ENCODE peak calls at places on chromosome 7, in eight cellular contexts. J, M, U, W, T, Q, A and R are unnamed samples.
A peak's percentile ranks its signal among the peaks of the same experiment; 100 is the strongest.

GRCh38 chr7:48074231-48074654 is 14.8 kb upstream of the UPP1 start:
- DNase-seq in J (peak; percentile 32), M (no peak), U (no peak), W (no peak), T (no peak), Q (no peak), A (no peak), R (no peak)

GRCh38 chr7:158228986-158229385 is 358.6 kb downstream of the PTPRN2 start:
- DNase-seq in J (no peak), M (no peak), U (no peak), W (no peak), T (no peak), Q (no peak), A (no peak), R (no peak)

GRCh38 chr7:7681191-7681935 is 37.0 kb downstream of the RPA3 start:
- DNase-seq in J (peak; percentile 61), M (peak; percentile 82), U (no peak), W (no peak), T (peak; percentile 82), Q (no peak), A (peak; percentile 61), R (no peak)

GRCh38 chr7:4246536-4246935 is 435.6 kb upstream of the FOXK1 start:
- DNase-seq in J (no peak), M (no peak), U (no peak), W (no peak), T (no peak), Q (no peak), A (no peak), R (no peak)

GRCh38 chr7:117544061-117544460 is 64.2 kb downstream of the CFTR start:
- DNase-seq in J (no peak), M (no peak), U (no peak), W (no peak), T (no peak), Q (no peak), A (no peak), R (no peak)

GRCh38 chr7:82373890-82374289 is 69.7 kb downstream of the CACNA2D1 start:
- DNase-seq in J (no peak), M (no peak), U (no peak), W (no peak), T (no peak), Q (no peak), A (no peak), R (no peak)

GRCh38 chr7:152395115-152395514 is 40.7 kb downstream of the KMT2C start:
- DNase-seq in J (peak; percentile 82), M (peak; percentile 70), U (no peak), W (peak; percentile 20), T (peak; percentile 84), Q (no peak), A (no peak), R (no peak)

GRCh38 chr7:1533569-1534329 is 3.2 kb downstream of the MAFK start:
- DNase-seq in J (peak; percentile 95), M (peak; percentile 80), U (no peak), W (peak; percentile 56), T (peak; percentile 92), Q (no peak), A (peak; percentile 40), R (no peak)

GRCh38 chr7:8151161-8151560 is 110.8 kb downstream of the ICA1 start:
- DNase-seq in J (no peak), M (no peak), U (no peak), W (no peak), T (no peak), Q (no peak), A (no peak), R (no peak)

GRCh38 chr7:22607180-22607579 is 107.2 kb upstream of the STEAP1B start:
- DNase-seq in J (peak; percentile 73), M (peak; percentile 67), U (no peak), W (no peak), T (no peak), Q (no peak), A (no peak), R (no peak)

GRCh38 chr7:130070900-130071622 is 727 bp downstream of the KLHDC10 start:
- DNase-seq in J (no peak), M (no peak), U (no peak), W (no peak), T (no peak), Q (no peak), A (no peak), R (no peak)

GRCh38 chr7:142925413-142925812 is 8.1 kb downstream of the TRPV5 start:
- DNase-seq in J (no peak), M (no peak), U (no peak), W (no peak), T (no peak), Q (no peak), A (no peak), R (no peak)
- TF ChIP-seq CTCF in J (no peak), M (no peak), U (peak; percentile 31), W (no peak), T (peak; percentile 1), Q (no peak), A (no peak), R (peak; percentile 33)

GRCh38 chr7:77571791-77572190 is 34.7 kb downstream of the PTPN12 start:
- DNase-seq in J (no peak), M (no peak), U (no peak), W (no peak), T (no peak), Q (no peak), A (no peak), R (no peak)

GRCh38 chr7:77565917-77566316 is 28.8 kb downstream of the PTPN12 start:
- DNase-seq in J (peak; percentile 85), M (peak; percentile 82), U (no peak), W (no peak), T (peak; percentile 87), Q (no peak), A (no peak), R (no peak)

GRCh38 chr7:77569514-77570232 is 32.6 kb downstream of the PTPN12 start:
- DNase-seq in J (peak; percentile 44), M (no peak), U (no peak), W (no peak), T (peak; percentile 49), Q (no peak), A (no peak), R (no peak)

GRCh38 chr7:77566421-77566820 is 29.3 kb downstream of the PTPN12 start:
- DNase-seq in J (no peak), M (no peak), U (no peak), W (no peak), T (no peak), Q (no peak), A (no peak), R (no peak)

DNA sequence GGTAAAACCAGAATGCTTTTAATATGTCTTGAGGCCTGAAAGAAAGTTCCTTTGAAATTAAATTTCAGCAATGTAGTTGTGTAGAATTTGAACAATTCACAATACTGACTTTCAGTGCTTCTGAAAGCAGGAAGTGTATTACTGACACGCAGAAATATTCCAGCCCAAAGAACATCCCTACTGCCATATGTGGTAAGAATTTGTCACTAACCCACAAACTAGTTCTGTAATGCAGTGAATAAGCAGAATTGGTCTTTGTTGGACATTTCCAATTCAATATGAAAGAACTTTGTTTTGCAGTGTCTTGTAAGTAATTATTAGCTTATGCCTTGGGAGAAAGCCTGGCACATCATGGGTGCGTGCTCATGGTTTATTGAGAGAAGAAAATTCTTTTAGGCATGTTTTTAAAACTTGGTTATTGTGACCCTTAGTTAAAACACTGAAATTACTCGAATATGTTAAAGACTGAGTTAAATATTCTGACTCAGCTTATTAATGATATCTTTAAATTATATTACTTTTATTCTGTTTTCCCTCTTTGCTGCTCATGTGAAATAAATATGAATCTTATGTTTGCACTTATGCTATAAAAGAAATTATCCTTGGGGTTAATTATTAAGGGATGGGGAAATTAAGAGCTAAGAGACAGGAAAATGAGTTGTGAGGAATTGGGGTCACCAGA is 33.4 kb downstream of the PTPN12 start:
- DNase-seq in J (peak; percentile 69), M (peak; percentile 63), U (no peak), W (peak; percentile 2), T (peak; percentile 89), Q (no peak), A (no peak), R (no peak)
- TF ChIP-seq CTCF in J (peak; percentile 1), M (no peak), U (no peak), W (no peak), T (no peak), Q (no peak), A (no peak), R (no peak)

GRCh38 chr7:153529100-153529499 is 523.1 kb upstream of the DPP6 start:
- DNase-seq in J (no peak), M (no peak), U (no peak), W (no peak), T (no peak), Q (no peak), A (no peak), R (no peak)

GRCh38 chr7:153532321-153532720 is 519.9 kb upstream of the DPP6 start:
- DNase-seq in J (no peak), M (no peak), U (no peak), W (no peak), T (no peak), Q (no peak), A (no peak), R (no peak)

GRCh38 chr7:153530441-153530840 is 521.8 kb upstream of the DPP6 start:
- DNase-seq in J (no peak), M (no peak), U (no peak), W (no peak), T (no peak), Q (no peak), A (no peak), R (no peak)

GRCh38 chr7:153524070-153524601 is 528.1 kb upstream of the DPP6 start:
- DNase-seq in J (no peak), M (no peak), U (no peak), W (no peak), T (no peak), Q (no peak), A (peak; percentile 2), R (no peak)

DNA sequence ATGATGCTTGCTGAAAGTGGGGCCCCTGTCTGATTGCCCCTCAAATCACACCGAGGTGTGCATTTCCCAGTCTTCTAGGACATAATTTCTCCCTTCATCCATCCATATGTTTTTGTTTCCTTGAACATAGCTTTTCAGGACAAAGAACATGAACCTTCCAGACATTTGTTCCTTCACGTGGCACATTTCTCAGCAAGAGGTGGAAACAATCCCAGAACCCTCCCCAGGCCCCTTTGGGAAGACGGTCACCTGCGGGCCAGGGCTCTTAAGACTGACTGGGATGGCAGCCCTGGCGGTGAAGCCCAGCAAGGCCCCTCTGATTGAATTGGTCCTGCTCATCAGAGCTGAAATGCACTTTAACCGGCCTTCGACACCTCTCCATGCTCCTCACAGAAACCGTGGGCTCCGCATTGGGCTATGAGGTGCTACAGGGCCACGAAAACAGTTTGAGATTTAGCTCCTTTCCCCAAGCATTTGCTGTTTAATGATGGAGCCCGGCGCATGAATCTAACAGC is 522.5 kb upstream of the DPP6 start:
- DNase-seq in J (no peak), M (no peak), U (no peak), W (no peak), T (no peak), Q (no peak), A (no peak), R (no peak)
- TF ChIP-seq CTCF in J (no peak), M (no peak), U (no peak), W (no peak), T (no peak), Q (no peak), A (no peak), R (no peak)

GRCh38 chr7:86149266-86149665 is 494.4 kb upstream of the GRM3 start:
- DNase-seq in J (no peak), M (no peak), U (no peak), W (no peak), T (no peak), Q (no peak), A (peak; percentile 4), R (no peak)
- TF ChIP-seq CTCF in J (no peak), M (no peak), U (no peak), W (no peak), T (no peak), Q (no peak), A (no peak), R (no peak)

GRCh38 chr7:135274495-135275268 is 41.0 kb downstream of the STRA8 start:
- DNase-seq in J (peak; percentile 73), M (peak; percentile 83), U (peak; percentile 49), W (peak; percentile 48), T (peak; percentile 86), Q (peak; percentile 86), A (peak; percentile 76), R (peak; percentile 82)
- TF ChIP-seq CTCF in J (peak; percentile 79), M (peak; percentile 78), U (peak; percentile 76), W (peak; percentile 81), T (peak; percentile 80), Q (peak; percentile 86), A (peak; percentile 74), R (peak; percentile 91)